ENCODE peak calls at places on chromosome 22, in seven cellular contexts. X, M, D, N, H, F and T are unnamed samples.

GRCh38 chr22:45400046-45400445 is 13.4 kb downstream of the SMC1B start:
- DNase-seq in X (no peak), M (no peak), D (no peak), N (no peak), H (no peak), F (no peak), T (no peak)

GRCh38 chr22:25797891-25798290 is 55.9 kb downstream of the MYO18B start:
- DNase-seq in X (no peak), M (no peak), D (no peak), N (no peak), H (no peak), F (no peak), T (no peak)

GRCh38 chr22:38348751-38349496 is 31.7 kb upstream of the CSNK1E start:
- DNase-seq in X (no peak), M (no peak), D (peak; percentile 30), N (peak; percentile 29), H (peak; percentile 4), F (no peak), T (peak; percentile 53)

GRCh38 chr22:41405588-41405987 is 23.8 kb downstream of the TEF start:
- DNase-seq in X (no peak), M (no peak), D (no peak), N (no peak), H (no peak), F (no peak), T (no peak)

GRCh38 chr22:44622147-44622427 is 79.9 kb upstream of the PRR5 start:
- DNase-seq in X (no peak), M (no peak), D (no peak), N (no peak), H (no peak), F (no peak), T (no peak)

GRCh38 chr22:18104566-18104965 is 6.0 kb upstream of the TUBA8 start:
- DNase-seq in X (peak; percentile 69), M (no peak), D (no peak), N (no peak), H (no peak), F (no peak), T (no peak)

GRCh38 chr22:46934746-46935491 is 172.5 kb downstream of the TBC1D22A start:
- DNase-seq in X (peak; percentile 85), M (no peak), D (no peak), N (no peak), H (no peak), F (no peak), T (no peak)

GRCh38 chr22:40377931-40378330 is 7.5 kb downstream of the SGSM3 start:
- DNase-seq in X (no peak), M (no peak), D (no peak), N (no peak), H (no peak), F (no peak), T (no peak)

GRCh38 chr22:32916025-32916424 is 114.5 kb downstream of the TIMP3 start:
- DNase-seq in X (no peak), M (no peak), D (no peak), N (no peak), H (no peak), F (no peak), T (no peak)

GRCh38 chr22:46596819-46597218 is 23.4 kb upstream of the GRAMD4 start:
- DNase-seq in X (no peak), M (peak; percentile 89), D (no peak), N (no peak), H (no peak), F (peak; percentile 94), T (peak; percentile 90)

GRCh38 chr22:47357493-47357892 is 595.0 kb downstream of the TBC1D22A start:
- DNase-seq in X (no peak), M (no peak), D (no peak), N (peak; percentile 8), H (no peak), F (no peak), T (no peak)

GRCh38 chr22:38872831-38873248 is 824 bp upstream of the CBX6 start:
- DNase-seq in X (peak; percentile 50), M (peak; percentile 78), D (peak; percentile 82), N (no peak), H (no peak), F (peak; percentile 62), T (peak; percentile 85)

GRCh38 chr22:45770506-45770905 is 98.9 kb downstream of the ATXN10 start:
- DNase-seq in X (no peak), M (no peak), D (no peak), N (no peak), H (no peak), F (no peak), T (no peak)

GRCh38 chr22:46073683-46074504 is 76.4 kb upstream of the PPARA start:
- DNase-seq in X (peak; percentile 53), M (peak; percentile 53), D (peak; percentile 62), N (peak; percentile 52), H (peak; percentile 14), F (no peak), T (peak; percentile 73)

GRCh38 chr22:46078241-46079092 is 71.9 kb upstream of the PPARA start:
- DNase-seq in X (peak; percentile 90), M (peak; percentile 75), D (peak; percentile 78), N (peak; percentile 78), H (peak; percentile 50), F (peak; percentile 74), T (peak; percentile 80)

GRCh38 chr22:40727607-40728325 is 48.5 kb downstream of the MCHR1 start:
- DNase-seq in X (no peak), M (no peak), D (no peak), N (no peak), H (no peak), F (no peak), T (no peak)

GRCh38 chr22:46569055-46569847 is 31.8 kb upstream of the CELSR1 start:
- DNase-seq in X (no peak), M (peak; percentile 35), D (peak; percentile 40), N (no peak), H (no peak), F (peak; percentile 14), T (no peak)

GRCh38 chr22:42719656-42720262 is 911 bp downstream of the A4GALT start:
- DNase-seq in X (no peak), M (no peak), D (no peak), N (no peak), H (no peak), F (no peak), T (no peak)

GRCh38 chr22:37630839-37631435 is 8.5 kb upstream of the SH3BP1 start:
- DNase-seq in X (no peak), M (no peak), D (no peak), N (no peak), H (no peak), F (no peak), T (no peak)

GRCh38 chr22:44392446-44392921 is 79.7 kb upstream of the SHISAL1 start:
- DNase-seq in X (no peak), M (peak; percentile 29), D (peak; percentile 19), N (peak; percentile 16), H (no peak), F (no peak), T (peak; percentile 45)

GRCh38 chr22:33418483-33418882 is 360.3 kb upstream of the SYN3 start:
- DNase-seq in X (no peak), M (no peak), D (no peak), N (no peak), H (no peak), F (no peak), T (no peak)

DNA sequence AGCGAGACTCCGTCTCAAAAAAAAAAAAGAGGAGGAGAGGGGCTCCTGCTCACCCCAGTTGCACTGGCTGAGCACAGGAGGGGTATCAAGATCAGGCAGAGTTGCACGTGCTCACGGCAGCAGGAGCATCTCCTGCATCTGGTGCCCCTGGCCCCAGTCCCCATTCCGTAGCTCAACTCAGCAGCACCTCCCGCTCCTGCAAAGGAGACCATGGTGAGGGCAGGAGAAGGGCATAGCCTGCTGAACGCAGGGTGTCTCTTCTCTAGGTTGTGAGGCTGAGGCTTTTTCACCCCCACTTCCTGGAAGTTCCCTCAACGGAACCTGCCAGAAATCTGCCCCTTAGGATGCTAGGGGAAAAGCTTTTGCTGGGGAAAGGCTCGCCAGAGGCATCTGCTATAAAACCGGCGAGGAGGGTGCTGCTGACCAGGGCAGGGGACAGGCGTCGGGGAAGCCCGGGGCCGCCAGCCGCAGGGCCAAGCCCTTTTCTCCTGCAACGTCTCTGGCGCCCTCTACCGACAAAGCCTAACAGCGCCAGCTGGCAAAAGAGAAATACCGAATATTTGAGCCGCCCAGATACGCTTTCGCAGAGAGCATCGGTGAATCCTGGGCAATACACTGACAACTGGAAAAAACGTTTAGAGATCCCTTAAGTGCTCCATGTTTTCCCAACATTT is 1.0 kb upstream of the PPP6R2 start:
- DNase-seq in X (peak; percentile 86), M (peak; percentile 92), D (peak; percentile 93), N (peak; percentile 86), H (peak; percentile 84), F (peak; percentile 86), T (peak; percentile 93)
- H3K4me3 ChIP-seq in X (peak overlapping the region; percentile 73), M (peak overlapping the region; percentile 68), D (peak overlapping the region; percentile 91), N (peak overlapping the region; percentile 79), H (peak overlapping the region; percentile 79), F (peak overlapping the region; percentile 79), T (peak overlapping the region; percentile 69)

DNA sequence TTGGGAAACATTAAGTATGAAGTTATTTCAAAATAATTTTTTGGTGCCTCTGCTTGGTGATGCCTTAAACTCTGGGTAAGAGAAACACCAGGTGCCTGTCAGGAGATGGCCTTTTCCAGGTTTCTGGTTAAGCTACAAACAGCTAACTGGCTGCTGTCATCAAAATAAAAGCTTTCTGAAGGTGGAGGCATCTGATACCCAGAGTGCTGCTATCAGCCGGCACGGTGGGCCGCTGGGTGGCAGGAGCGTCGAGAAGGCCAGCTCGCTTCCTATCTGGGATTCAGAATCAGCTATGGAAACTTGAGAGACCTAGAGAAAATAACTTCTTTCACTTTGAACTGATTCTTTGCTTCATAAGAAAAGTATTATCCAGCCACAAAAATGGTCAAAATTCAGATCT is 80.8 kb upstream of the PITPNB start:
- DNase-seq in X (no peak), M (peak; percentile 18), D (no peak), N (no peak), H (no peak), F (no peak), T (no peak)
- H3K4me3 ChIP-seq in X (no peak overlapping the region), M (no peak overlapping the region), D (no peak overlapping the region), N (no peak overlapping the region), H (no peak overlapping the region), F (no peak overlapping the region), T (no peak overlapping the region)

GRCh38 chr22:19720999-19721485 is 2.3 kb upstream of the GP1BB start:
- DNase-seq in X (no peak), M (no peak), D (no peak), N (no peak), H (no peak), F (no peak), T (no peak)

GRCh38 chr22:19723165-19723989 is at the start of gene GP1BB:
- DNase-seq in X (no peak), M (peak; percentile 61), D (no peak), N (no peak), H (no peak), F (no peak), T (no peak)

GRCh38 chr22:19721486-19722172 is 1.7 kb upstream of the GP1BB start:
- DNase-seq in X (no peak), M (no peak), D (no peak), N (no peak), H (no peak), F (no peak), T (no peak)

GRCh38 chr22:19722915-19723164 is 499 bp upstream of the GP1BB start:
- DNase-seq in X (no peak), M (no peak), D (no peak), N (no peak), H (no peak), F (no peak), T (no peak)

GRCh38 chr22:19722175-19722914 is 994 bp upstream of the GP1BB start:
- DNase-seq in X (no peak), M (no peak), D (no peak), N (no peak), H (no peak), F (no peak), T (no peak)
- H3K4me3 ChIP-seq in X (no peak overlapping the region), M (no peak overlapping the region), D (no peak overlapping the region), N (no peak overlapping the region), H (no peak overlapping the region), F (no peak overlapping the region), T (no peak overlapping the region)

GRCh38 chr22:29030618-29031235 is 30.9 kb downstream of the C22orf31 start:
- DNase-seq in X (peak; percentile 77), M (peak; percentile 83), D (peak; percentile 83), N (no peak), H (peak; percentile 65), F (peak; percentile 93), T (peak; percentile 89)
- H3K4me3 ChIP-seq in X (peak overlapping the region; percentile 42), M (peak overlapping the region; percentile 53), D (no peak overlapping the region), N (peak overlapping the region; percentile 51), H (peak overlapping the region; percentile 39), F (peak overlapping the region; percentile 44), T (peak overlapping the region; percentile 41)